ENCODE peak calls at places on chromosome 17, in six cellular contexts. One of them, this sample, is unnamed.

GRCh38 chr17:59329558-59330313 is 1.7 kb upstream of the YPEL2 start:
- DNase-seq in HepG2: peak
- DNase-seq in K562: peak
- DNase-seq in GM12878: peak
- DNase-seq in H1: peak
- DNase-seq in GM12892: no peak
- DNase-seq in this sample: no peak

GRCh38 chr17:4119299-4119698 is 23.5 kb downstream of the ZZEF1 start:
- DNase-seq in GM12892: no peak
- DNase-seq in K562: no peak
- DNase-seq in GM12878: no peak
- DNase-seq in HepG2: no peak
- DNase-seq in H1: no peak
- DNase-seq in this sample: no peak

GRCh38 chr17:38917259-38917658 is 8.2 kb upstream of the LASP1NB start:
- DNase-seq in H1: no peak
- DNase-seq in GM12878: no peak
- DNase-seq in GM12892: no peak
- DNase-seq in K562: peak
- DNase-seq in HepG2: no peak
- DNase-seq in this sample: no peak

GRCh38 chr17:29836643-29837042 is 93.4 kb downstream of the SSH2 start:
- DNase-seq in K562: no peak
- DNase-seq in HepG2: no peak
- DNase-seq in H1: no peak
- DNase-seq in GM12878: no peak
- DNase-seq in GM12892: no peak
- DNase-seq in this sample: no peak

GRCh38 chr17:35915153-35915969 is 15.2 kb downstream of the RDM1 start:
- DNase-seq in K562: no peak
- DNase-seq in HepG2: no peak
- DNase-seq in GM12878: no peak
- DNase-seq in H1: no peak
- DNase-seq in GM12892: no peak
- DNase-seq in this sample: no peak

GRCh38 chr17:28940675-28941074 is 10.6 kb downstream of the PHF12 start:
- DNase-seq in K562: no peak
- DNase-seq in GM12892: no peak
- DNase-seq in GM12878: no peak
- DNase-seq in H1: no peak
- DNase-seq in HepG2: no peak
- DNase-seq in this sample: no peak

GRCh38 chr17:38922538-38923291 is 2.7 kb upstream of the LASP1NB start:
- DNase-seq in K562: peak
- DNase-seq in H1: no peak
- DNase-seq in GM12878: no peak
- DNase-seq in HepG2: no peak
- DNase-seq in GM12892: no peak
- DNase-seq in this sample: no peak

GRCh38 chr17:61011269-61011668 is 333.6 kb downstream of the BCAS3 start:
- DNase-seq in K562: no peak
- DNase-seq in HepG2: no peak
- DNase-seq in H1: no peak
- DNase-seq in GM12878: no peak
- DNase-seq in GM12892: no peak
- DNase-seq in this sample: no peak

GRCh38 chr17:30323895-30324319 is 9.9 kb downstream of the TMIGD1 start:
- DNase-seq in H1: no peak
- DNase-seq in GM12878: no peak
- DNase-seq in K562: no peak
- DNase-seq in HepG2: no peak
- DNase-seq in GM12892: no peak
- DNase-seq in this sample: no peak

GRCh38 chr17:44976198-44976597 is 8.1 kb upstream of the C1QL1 start:
- DNase-seq in H1: no peak
- DNase-seq in GM12892: no peak
- DNase-seq in GM12878: no peak
- DNase-seq in HepG2: no peak
- DNase-seq in K562: no peak
- DNase-seq in this sample: no peak

GRCh38 chr17:59327891-59328290 is 3.6 kb upstream of the YPEL2 start:
- DNase-seq in K562: no peak
- DNase-seq in H1: no peak
- DNase-seq in GM12878: no peak
- DNase-seq in HepG2: no peak
- DNase-seq in GM12892: no peak
- DNase-seq in this sample: no peak

GRCh38 chr17:72342582-72343527 is 222.0 kb downstream of the SOX9 start:
- DNase-seq in GM12892: no peak
- DNase-seq in GM12878: no peak
- DNase-seq in H1: no peak
- DNase-seq in HepG2: no peak
- DNase-seq in K562: peak
- DNase-seq in this sample: no peak

GRCh38 chr17:72126575-72127486 is 6.0 kb downstream of the SOX9 start:
- DNase-seq in H1: no peak
- DNase-seq in GM12892: no peak
- DNase-seq in K562: no peak
- DNase-seq in GM12878: no peak
- DNase-seq in HepG2: peak
- DNase-seq in this sample: no peak

GRCh38 chr17:4004517-4005295 is 40.5 kb upstream of the ATP2A3 start:
- DNase-seq in H1: no peak
- DNase-seq in GM12878: peak
- DNase-seq in HepG2: peak
- DNase-seq in GM12892: peak
- DNase-seq in K562: peak
- DNase-seq in this sample: peak

GRCh38 chr17:78133179-78133951 is 2.8 kb downstream of the TMC8 start:
- DNase-seq in GM12878: no peak
- DNase-seq in HepG2: no peak
- DNase-seq in H1: no peak
- DNase-seq in GM12892: no peak
- DNase-seq in K562: no peak
- DNase-seq in this sample: no peak

GRCh38 chr17:77875051-77875780 is 83.3 kb upstream of the TNRC6C start:
- DNase-seq in H1: no peak
- DNase-seq in HepG2: no peak
- DNase-seq in GM12878: no peak
- DNase-seq in K562: no peak
- DNase-seq in GM12892: no peak
- DNase-seq in this sample: no peak

GRCh38 chr17:4858880-4859260 is 25.7 kb downstream of the MINK1 start:
- DNase-seq in GM12892: no peak
- DNase-seq in K562: no peak
- DNase-seq in H1: no peak
- DNase-seq in HepG2: no peak
- DNase-seq in GM12878: no peak
- DNase-seq in this sample: no peak

DNA sequence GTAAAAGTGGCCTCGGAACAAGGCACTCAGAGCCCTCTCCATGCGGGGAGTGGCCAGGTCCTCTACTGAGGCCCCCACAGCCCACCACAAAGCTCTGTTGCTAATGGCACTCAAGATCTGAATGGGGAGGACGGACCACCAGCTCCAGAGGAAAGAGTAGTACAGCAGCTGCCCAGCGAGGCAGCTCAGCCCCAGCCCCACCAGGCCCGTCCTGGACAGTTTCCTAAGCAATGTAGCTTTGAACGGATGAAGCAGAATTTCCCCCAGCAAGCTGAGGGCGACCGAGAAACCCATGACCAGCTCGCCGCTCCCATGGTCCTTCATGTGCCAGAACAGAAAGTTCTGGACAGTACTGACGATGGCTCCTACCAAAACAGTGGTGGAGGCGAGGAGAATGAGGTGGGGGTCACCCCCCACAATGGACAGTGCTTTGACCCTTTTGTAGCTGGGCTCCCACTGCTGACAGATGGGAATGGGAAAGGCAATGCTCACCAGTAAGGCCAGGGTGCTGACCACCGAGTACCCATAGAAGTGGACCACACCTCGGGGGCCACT is 1.5 kb downstream of the MFSD6L start:
- DNase-seq in HepG2: no peak
- DNase-seq in K562: no peak
- DNase-seq in GM12878: no peak
- DNase-seq in H1: no peak
- DNase-seq in GM12892: no peak
- DNase-seq in this sample: no peak
- TF ChIP-seq POLR2A in HepG2: no peak
- TF ChIP-seq POLR2A in K562: no peak
- TF ChIP-seq POLR2A in GM12878: peak
- TF ChIP-seq POLR2A in H1: no peak
- TF ChIP-seq POLR2A in GM12892: peak
- TF ChIP-seq POLR2A in this sample: no peak

GRCh38 chr17:7232114-7232513 is 2.2 kb downstream of the DVL2 start:
- DNase-seq in HepG2: no peak
- DNase-seq in H1: no peak
- DNase-seq in GM12892: no peak
- DNase-seq in GM12878: no peak
- DNase-seq in K562: no peak
- DNase-seq in this sample: no peak

GRCh38 chr17:7235693-7236665 is 1.7 kb upstream of the DVL2 start:
- DNase-seq in H1: no peak
- DNase-seq in K562: no peak
- DNase-seq in HepG2: no peak
- DNase-seq in GM12878: no peak
- DNase-seq in GM12892: no peak
- DNase-seq in this sample: no peak

GRCh38 chr17:7233701-7234099 is 617 bp downstream of the DVL2 start:
- DNase-seq in H1: no peak
- DNase-seq in GM12892: no peak
- DNase-seq in HepG2: no peak
- DNase-seq in GM12878: no peak
- DNase-seq in K562: no peak
- DNase-seq in this sample: no peak

GRCh38 chr17:7236808-7237207 is 2.4 kb downstream of the PHF23 start:
- DNase-seq in K562: no peak
- DNase-seq in HepG2: no peak
- DNase-seq in GM12878: no peak
- DNase-seq in GM12892: no peak
- DNase-seq in H1: no peak
- DNase-seq in this sample: no peak

GRCh38 chr17:7234100-7235012 is at the start of gene DVL2:
- DNase-seq in K562: peak
- DNase-seq in GM12892: peak
- DNase-seq in GM12878: peak
- DNase-seq in HepG2: peak
- DNase-seq in H1: no peak
- DNase-seq in this sample: peak
- TF ChIP-seq TAF1 in K562: no peak
- TF ChIP-seq TAF1 in GM12892: no peak
- TF ChIP-seq TAF1 in GM12878: peak
- TF ChIP-seq TAF1 in HepG2: peak
- TF ChIP-seq TAF1 in H1: peak
- TF ChIP-seq TAF1 in this sample: no peak

GRCh38 chr17:80219013-80219776 is 938 bp downstream of the SGSH start:
- DNase-seq in K562: peak
- DNase-seq in HepG2: peak
- DNase-seq in H1: no peak
- DNase-seq in GM12892: peak
- DNase-seq in GM12878: peak
- DNase-seq in this sample: peak
- TF ChIP-seq POLR2AphosphoS5 in K562: peak
- TF ChIP-seq POLR2AphosphoS5 in HepG2: no peak
- TF ChIP-seq POLR2AphosphoS5 in H1: no peak
- TF ChIP-seq POLR2AphosphoS5 in GM12892: no peak
- TF ChIP-seq POLR2AphosphoS5 in GM12878: peak
- TF ChIP-seq POLR2AphosphoS5 in this sample: no peak

GRCh38 chr17:76272541-76273434 is 7.6 kb downstream of the UBALD2 start:
- DNase-seq in H1: no peak
- DNase-seq in K562: no peak
- DNase-seq in GM12878: no peak
- DNase-seq in GM12892: peak
- DNase-seq in HepG2: no peak
- DNase-seq in this sample: peak

GRCh38 chr17:76270127-76270592 is 5.0 kb downstream of the UBALD2 start:
- DNase-seq in GM12892: no peak
- DNase-seq in H1: no peak
- DNase-seq in K562: peak
- DNase-seq in GM12878: no peak
- DNase-seq in HepG2: no peak
- DNase-seq in this sample: no peak

GRCh38 chr17:76268991-76269981 is 4.1 kb downstream of the UBALD2 start:
- DNase-seq in GM12892: peak
- DNase-seq in K562: no peak
- DNase-seq in GM12878: no peak
- DNase-seq in HepG2: no peak
- DNase-seq in H1: no peak
- DNase-seq in this sample: no peak

GRCh38 chr17:76271669-76272540 is 6.8 kb downstream of the UBALD2 start:
- DNase-seq in GM12892: peak
- DNase-seq in K562: peak
- DNase-seq in H1: no peak
- DNase-seq in GM12878: peak
- DNase-seq in HepG2: no peak
- DNase-seq in this sample: peak

DNA sequence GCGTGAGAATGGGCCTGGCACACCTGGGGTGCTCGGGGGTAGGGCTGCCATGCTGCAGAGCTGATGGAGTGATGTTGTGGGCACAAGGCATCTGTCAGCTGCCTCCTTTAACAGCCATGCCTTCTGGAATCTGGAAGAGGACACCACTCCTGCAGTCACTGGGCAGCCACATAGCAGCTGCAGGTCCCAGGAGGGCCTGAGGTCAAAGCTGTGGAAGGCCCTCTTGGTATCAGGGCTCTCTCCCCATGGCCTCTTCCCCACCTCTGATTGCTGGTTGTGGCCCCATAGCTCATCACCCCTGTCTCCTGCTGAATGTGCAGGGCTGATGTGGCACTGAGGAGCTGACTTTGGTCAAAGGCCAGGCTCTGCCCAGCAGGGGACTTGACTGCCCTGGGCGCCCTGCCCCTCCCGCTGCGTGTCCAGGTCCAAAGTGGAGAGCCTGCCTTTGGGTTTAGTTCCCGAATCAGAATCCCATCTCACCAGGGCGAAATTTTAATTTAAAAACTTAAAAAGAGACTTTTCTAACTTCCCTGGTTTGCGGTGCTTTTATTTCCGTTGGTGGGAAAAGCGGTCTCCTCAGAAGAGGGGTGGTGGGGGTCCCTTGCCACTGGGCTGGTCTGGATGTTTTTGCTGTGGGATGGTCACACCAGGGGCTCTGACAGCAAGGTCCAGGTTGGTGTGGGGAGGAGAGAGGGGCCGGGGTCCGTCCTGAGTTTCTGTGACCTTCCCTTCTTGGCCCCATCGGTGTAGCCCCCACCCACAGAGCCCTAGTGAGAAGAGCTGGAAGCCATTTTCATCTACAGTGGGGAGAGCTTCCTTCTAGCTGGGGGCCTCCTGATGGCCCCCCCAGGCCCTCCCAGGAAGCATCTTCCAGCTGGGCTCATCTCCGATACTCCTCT is 5.9 kb downstream of the UBALD2 start:
- DNase-seq in GM12878: no peak
- DNase-seq in K562: no peak
- DNase-seq in HepG2: no peak
- DNase-seq in H1: no peak
- DNase-seq in GM12892: peak
- DNase-seq in this sample: no peak
- TF ChIP-seq POLR2A in GM12878: peak
- TF ChIP-seq POLR2A in K562: peak
- TF ChIP-seq POLR2A in HepG2: no peak
- TF ChIP-seq POLR2A in H1: no peak
- TF ChIP-seq POLR2A in GM12892: peak
- TF ChIP-seq POLR2A in this sample: peak

GRCh38 chr17:82350182-82351030 is 8.6 kb upstream of the TEX19 start:
- DNase-seq in K562: peak
- DNase-seq in H1: no peak
- DNase-seq in GM12878: no peak
- DNase-seq in GM12892: no peak
- DNase-seq in HepG2: no peak
- DNase-seq in this sample: no peak
- TF ChIP-seq TAF1 in K562: no peak
- TF ChIP-seq TAF1 in H1: no peak
- TF ChIP-seq TAF1 in GM12878: no peak
- TF ChIP-seq TAF1 in GM12892: no peak
- TF ChIP-seq TAF1 in HepG2: no peak
- TF ChIP-seq TAF1 in this sample: no peak

This sample was measured in GM12891.